ENCODE peak calls at places on chromosome 11, in five cellular contexts. C, M, N, D and Y are unnamed samples.

GRCh38 chr11:73965076-73965763 is 14.4 kb downstream of the DNAJB13 start:
- DNase-seq in D (no peak), M (no peak), N (no peak), C (no peak), Y (no peak)

GRCh38 chr11:89201138-89201537 is 23.5 kb downstream of the TYR start:
- DNase-seq in C (no peak), N (no peak), M (no peak), D (no peak), Y (no peak)

GRCh38 chr11:60121259-60121658 is 32.8 kb downstream of the MS4A2 start:
- DNase-seq in D (no peak), C (peak), N (no peak), M (no peak), Y (peak)

GRCh38 chr11:10304495-10305261 is at the start of gene ADM:
- DNase-seq in M (peak), D (peak), N (peak), C (peak), Y (peak)

GRCh38 chr11:80603472-80603871 is 1162.6 kb upstream of the TENM4 start:
- DNase-seq in C (no peak), N (no peak), D (no peak), M (no peak), Y (no peak)

GRCh38 chr11:111541209-111542061 is 915 bp downstream of the LAYN start:
- DNase-seq in N (peak), M (no peak), D (peak), C (peak), Y (peak)

GRCh38 chr11:68715685-68716084 is 31.3 kb downstream of the GAL start:
- DNase-seq in C (no peak), N (no peak), D (no peak), M (no peak), Y (no peak)

GRCh38 chr11:84930863-84931262 is 696.3 kb downstream of the DLG2 start:
- DNase-seq in D (no peak), M (no peak), N (no peak), C (no peak), Y (no peak)

GRCh38 chr11:44784784-44785183 is 58.0 kb downstream of the TSPAN18 start:
- DNase-seq in D (no peak), N (no peak), C (no peak), M (no peak), Y (no peak)

GRCh38 chr11:124642628-124643027 is 20.0 kb downstream of the TBRG1 start:
- DNase-seq in D (no peak), N (no peak), M (no peak), C (no peak), Y (no peak)

GRCh38 chr11:134074346-134074745 is 5.5 kb downstream of the JAM3 start:
- DNase-seq in M (no peak), N (no peak), D (no peak), C (peak), Y (no peak)

GRCh38 chr11:77140231-77140959 is 12.3 kb downstream of the MYO7A start:
- DNase-seq in C (peak), M (no peak), N (peak), D (peak), Y (peak)

DNA sequence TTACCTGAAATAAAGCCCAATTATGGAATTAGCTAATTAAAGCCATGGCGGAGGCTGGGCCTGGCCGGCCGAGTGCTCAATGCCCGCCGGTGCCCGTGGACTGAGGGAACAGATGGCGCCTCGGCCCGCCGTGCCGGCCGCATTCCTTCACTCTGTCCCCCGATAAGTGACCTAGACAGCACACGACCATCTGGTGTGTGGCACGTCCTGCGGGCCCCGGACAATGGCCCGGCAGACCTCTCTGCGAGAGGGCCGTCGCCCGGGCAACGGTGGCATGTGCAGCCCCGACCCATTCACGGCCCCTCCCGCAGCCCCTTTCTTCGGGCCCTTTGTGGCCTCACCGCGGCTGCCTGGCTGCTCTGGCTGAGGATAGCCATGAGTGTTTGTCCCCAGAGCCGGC is 35.2 kb downstream of the CDKN1C start:
- DNase-seq in M (no peak), C (no peak), N (no peak), D (no peak), Y (no peak)
- H3K4me3 ChIP-seq in M (no peak), C (no peak), N (no peak), D (no peak), Y (no peak)

GRCh38 chr11:96188625-96189006 is 154.4 kb downstream of the MAML2 start:
- DNase-seq in N (no peak), M (no peak), C (no peak), D (no peak), Y (no peak)

GRCh38 chr11:96189351-96189750 is 153.6 kb downstream of the MAML2 start:
- DNase-seq in D (no peak), M (no peak), N (no peak), C (no peak), Y (no peak)

GRCh38 chr11:96186806-96187205 is 156.2 kb downstream of the MAML2 start:
- DNase-seq in M (no peak), N (no peak), D (no peak), C (no peak), Y (no peak)

GRCh38 chr11:96187779-96188624 is 155.0 kb downstream of the MAML2 start:
- DNase-seq in M (no peak), N (peak), C (no peak), D (peak), Y (peak)

DNA sequence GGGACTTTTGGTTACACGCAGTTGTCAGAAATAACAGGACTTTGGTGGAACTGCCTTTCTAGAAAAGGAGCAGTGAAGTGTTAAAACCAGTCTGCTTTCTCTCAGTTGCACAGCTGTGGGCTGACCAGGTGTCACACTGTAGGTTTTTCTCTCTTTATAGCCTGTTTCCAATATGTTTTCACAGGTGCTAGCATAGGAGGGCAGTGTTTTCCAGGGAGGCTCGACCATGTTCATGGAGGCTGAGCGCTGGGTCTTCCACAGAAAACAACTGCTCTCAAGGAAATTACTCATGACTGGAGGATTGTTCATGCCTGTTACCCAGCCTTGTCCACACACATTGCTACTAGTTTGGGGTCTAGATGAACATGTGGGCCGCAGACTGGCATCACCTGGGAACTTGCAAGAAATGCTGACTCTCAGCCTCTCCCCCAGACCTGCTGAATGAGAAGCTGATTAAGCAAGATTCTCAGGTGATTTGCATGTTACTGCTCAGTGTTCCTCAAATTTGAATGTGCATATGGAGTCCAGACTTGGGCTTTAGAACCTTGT is 157.7 kb downstream of the MAML2 start:
- DNase-seq in M (no peak), D (no peak), N (no peak), C (no peak), Y (no peak)
- H3K27ac ChIP-seq in M (no peak), D (no peak), N (no peak), C (no peak), Y (no peak)

GRCh38 chr11:15768321-15768720 is 588.0 kb downstream of the SOX6 start:
- DNase-seq in D (no peak), M (no peak), N (no peak), C (no peak), Y (no peak)

GRCh38 chr11:15764329-15764728 is 592.0 kb downstream of the SOX6 start:
- DNase-seq in N (no peak), M (no peak), C (no peak), D (no peak), Y (no peak)

GRCh38 chr11:15765530-15765929 is 590.8 kb downstream of the SOX6 start:
- DNase-seq in N (no peak), M (no peak), D (no peak), C (no peak), Y (no peak)

GRCh38 chr11:15761235-15761634 is 595.1 kb downstream of the SOX6 start:
- DNase-seq in M (no peak), C (no peak), D (no peak), N (no peak), Y (no peak)

GRCh38 chr11:15764948-15765347 is 591.4 kb downstream of the SOX6 start:
- DNase-seq in N (no peak), C (no peak), D (no peak), M (no peak), Y (no peak)
- H3K4me3 ChIP-seq in N (no peak), C (no peak), D (no peak), M (no peak), Y (no peak)

DNA sequence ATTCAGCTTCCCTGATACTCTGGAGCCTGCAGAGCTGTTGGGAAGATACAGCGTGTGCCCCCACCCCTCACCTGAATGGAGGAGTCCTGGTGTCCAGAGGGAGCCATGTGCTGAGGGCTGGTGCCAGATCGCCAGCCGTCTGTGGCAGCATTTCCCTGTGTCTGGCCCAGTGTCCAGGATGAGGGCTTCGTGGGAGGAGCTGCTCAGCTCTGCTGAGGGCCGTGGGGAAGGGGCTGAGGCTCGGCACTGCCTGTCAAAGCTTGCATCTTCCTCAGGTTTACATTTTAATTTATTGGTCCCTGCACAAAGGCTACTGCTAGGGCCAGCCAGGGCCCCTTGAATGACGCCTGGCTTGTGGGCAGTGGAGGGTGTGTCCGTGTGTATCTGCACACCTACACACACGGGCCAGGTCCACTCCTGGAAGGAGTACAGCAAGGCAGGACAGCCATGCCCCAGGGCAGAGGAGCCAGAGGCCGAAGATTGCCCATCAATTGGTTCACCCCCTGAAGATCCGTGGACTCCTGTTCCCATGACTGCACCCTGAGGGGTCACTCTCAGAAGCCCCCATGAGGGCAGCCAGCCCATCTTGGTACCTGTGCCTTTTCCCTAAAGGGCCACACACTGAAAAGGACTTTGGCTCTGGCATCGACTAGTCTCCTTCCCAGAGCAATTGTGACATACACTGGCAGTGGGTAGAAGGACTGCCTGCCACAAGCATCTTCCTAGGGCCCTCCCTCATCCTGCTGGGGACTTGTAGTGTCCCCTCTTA is 107.7 kb upstream of the PARVA start:
- DNase-seq in N (no peak), C (no peak), M (no peak), D (no peak), Y (no peak)
- H3K27ac ChIP-seq in N (no peak), C (no peak), M (no peak), D (no peak), Y (peak)

DNA sequence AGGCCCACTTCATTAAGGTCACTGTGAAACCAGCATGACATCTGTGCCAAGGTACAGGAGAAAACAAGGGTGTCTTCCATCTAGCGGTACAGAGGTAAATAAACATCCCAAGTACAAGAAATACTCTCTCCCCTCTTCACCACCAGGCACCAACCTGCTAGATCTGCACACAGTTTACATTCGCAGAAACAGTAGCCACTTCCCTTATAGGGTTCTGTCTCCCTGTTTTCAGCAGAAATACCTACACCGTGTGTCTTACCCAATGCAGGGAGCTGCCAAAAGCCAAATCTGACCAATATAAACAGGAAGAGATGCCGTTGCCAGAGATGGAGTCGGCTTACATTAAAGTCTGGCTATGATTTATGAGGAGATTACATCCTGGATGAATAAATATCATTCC is 1.2 kb downstream of the SCN4B start:
- DNase-seq in C (no peak), M (no peak), N (no peak), D (no peak), Y (no peak)
- H3K4me3 ChIP-seq in C (no peak), M (no peak), N (peak), D (peak), Y (no peak)

DNA sequence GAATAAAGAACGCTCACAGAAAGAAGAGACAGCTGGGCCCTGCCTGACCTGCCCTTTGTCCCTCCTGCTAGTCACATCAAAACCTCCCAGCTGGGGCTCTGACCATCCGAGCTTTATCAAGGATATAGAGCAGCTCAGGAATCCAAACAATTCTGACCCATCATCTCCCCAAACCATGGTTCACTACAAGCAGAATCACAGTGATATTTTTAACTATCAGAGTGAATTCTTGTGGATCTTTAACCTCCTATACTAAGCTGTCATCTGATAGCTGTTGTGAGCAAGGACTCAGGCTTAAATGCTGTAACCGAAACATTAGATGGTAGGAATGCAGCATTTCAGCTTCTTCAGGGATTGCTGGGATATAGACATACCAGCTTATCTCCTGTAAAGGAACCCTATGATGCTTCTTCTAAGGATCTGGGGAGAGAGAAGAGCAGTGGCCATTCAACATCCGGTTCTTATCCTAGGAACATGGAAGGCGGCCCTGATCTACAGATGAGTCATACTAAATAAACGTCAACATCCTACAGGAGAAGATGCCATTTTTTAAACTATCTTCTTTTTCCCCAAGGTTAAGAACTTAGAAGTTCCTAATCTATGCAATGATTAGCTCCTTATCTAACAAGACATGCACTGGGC is 84.7 kb upstream of the AKIP1 start:
- DNase-seq in N (peak), C (no peak), D (peak), M (no peak), Y (no peak)
- H3K27ac ChIP-seq in N (no peak), C (peak), D (peak), M (no peak), Y (no peak)

DNA sequence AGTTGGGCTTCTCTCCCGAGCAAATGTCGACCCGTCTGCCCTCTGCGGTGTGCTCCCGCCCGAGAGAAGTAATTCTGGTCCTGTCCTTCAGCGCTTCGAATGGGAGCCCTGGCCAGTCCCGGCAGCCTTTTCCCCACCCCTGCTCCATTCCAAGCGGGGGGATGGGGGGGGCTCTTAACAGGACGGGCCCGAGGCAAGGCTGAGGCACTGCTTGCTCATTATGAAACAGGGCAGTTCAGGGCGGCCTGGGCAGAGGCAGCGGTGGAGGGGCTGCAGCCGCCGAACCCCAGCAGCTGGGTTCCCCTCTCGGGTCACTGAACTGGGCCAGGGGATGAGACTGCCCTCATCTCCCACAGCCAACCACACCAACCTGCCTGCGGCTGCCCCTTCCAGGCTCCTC is 9.2 kb downstream of the BACE1-AS start:
- DNase-seq in D (peak), C (peak), M (no peak), N (peak), Y (peak)
- H3K4me3 ChIP-seq in D (peak), C (no peak), M (no peak), N (peak), Y (no peak)

GRCh38 chr11:78560826-78561484 is 13.7 kb downstream of the NARS2 start:
- DNase-seq in C (no peak), D (no peak), N (no peak), M (no peak), Y (no peak)
- H3K27ac ChIP-seq in C (peak), D (peak), N (peak), M (no peak), Y (no peak)